ENCODE peak calls at places on chromosome 18, in ten cellular contexts. One of them, this sample, is unnamed.

GRCh38 chr18:61546598-61546997 is 213.4 kb downstream of the CDH20 start:
- DNase-seq in tibial nerve: no peak
- DNase-seq in ovary: no peak
- DNase-seq in A549: no peak
- DNase-seq in sigmoid colon: no peak
- DNase-seq in esophagus squamous epithelium: no peak
- DNase-seq in transverse colon: no peak
- DNase-seq in IMR-90: peak; percentile 86
- DNase-seq in endothelial cell of umbilical vein: peak; percentile 25
- DNase-seq in K562: no peak
- DNase-seq in this sample: no peak

GRCh38 chr18:50313873-50314460 is 26.5 kb upstream of the CXXC1 start:
- DNase-seq in tibial nerve: no peak
- DNase-seq in ovary: no peak
- DNase-seq in A549: no peak
- DNase-seq in sigmoid colon: no peak
- DNase-seq in esophagus squamous epithelium: no peak
- DNase-seq in transverse colon: no peak
- DNase-seq in IMR-90: no peak
- DNase-seq in endothelial cell of umbilical vein: no peak
- DNase-seq in K562: no peak
- DNase-seq in this sample: no peak

GRCh38 chr18:74229005-74229404 is 62.8 kb downstream of the CYB5A start:
- DNase-seq in tibial nerve: no peak
- DNase-seq in ovary: no peak
- DNase-seq in A549: no peak
- DNase-seq in sigmoid colon: no peak
- DNase-seq in esophagus squamous epithelium: no peak
- DNase-seq in transverse colon: no peak
- DNase-seq in IMR-90: no peak
- DNase-seq in endothelial cell of umbilical vein: no peak
- DNase-seq in K562: no peak
- DNase-seq in this sample: peak; percentile 72

GRCh38 chr18:67239826-67240225 is 276.7 kb downstream of the DSEL start:
- DNase-seq in tibial nerve: no peak
- DNase-seq in ovary: no peak
- DNase-seq in A549: no peak
- DNase-seq in sigmoid colon: no peak
- DNase-seq in esophagus squamous epithelium: no peak
- DNase-seq in transverse colon: no peak
- DNase-seq in IMR-90: no peak
- DNase-seq in endothelial cell of umbilical vein: no peak
- DNase-seq in K562: no peak
- DNase-seq in this sample: no peak

GRCh38 chr18:50009772-50010171 is 185.2 kb downstream of the MYO5B start:
- DNase-seq in tibial nerve: no peak
- DNase-seq in ovary: no peak
- DNase-seq in A549: peak; percentile 37
- DNase-seq in sigmoid colon: no peak
- DNase-seq in esophagus squamous epithelium: no peak
- DNase-seq in transverse colon: peak; percentile 71
- DNase-seq in IMR-90: peak; percentile 5
- DNase-seq in endothelial cell of umbilical vein: peak; percentile 40
- DNase-seq in K562: peak; percentile 27
- DNase-seq in this sample: peak; percentile 66

GRCh38 chr18:69102959-69103358 is 297.7 kb upstream of the DOK6 start:
- DNase-seq in tibial nerve: no peak
- DNase-seq in ovary: no peak
- DNase-seq in A549: no peak
- DNase-seq in sigmoid colon: no peak
- DNase-seq in esophagus squamous epithelium: no peak
- DNase-seq in transverse colon: no peak
- DNase-seq in IMR-90: peak; percentile 13
- DNase-seq in endothelial cell of umbilical vein: no peak
- DNase-seq in K562: no peak
- DNase-seq in this sample: no peak

GRCh38 chr18:36176739-36177138 is 10.6 kb upstream of the MOCOS start:
- DNase-seq in tibial nerve: no peak
- DNase-seq in ovary: no peak
- DNase-seq in A549: no peak
- DNase-seq in sigmoid colon: no peak
- DNase-seq in esophagus squamous epithelium: no peak
- DNase-seq in transverse colon: no peak
- DNase-seq in IMR-90: peak; percentile 56
- DNase-seq in endothelial cell of umbilical vein: peak; percentile 87
- DNase-seq in K562: no peak
- DNase-seq in this sample: no peak

GRCh38 chr18:7349181-7349837 is 118.4 kb downstream of the LRRC30 start:
- DNase-seq in tibial nerve: no peak
- DNase-seq in ovary: no peak
- DNase-seq in A549: no peak
- DNase-seq in sigmoid colon: no peak
- DNase-seq in esophagus squamous epithelium: no peak
- DNase-seq in transverse colon: no peak
- DNase-seq in IMR-90: no peak
- DNase-seq in endothelial cell of umbilical vein: no peak
- DNase-seq in K562: no peak
- DNase-seq in this sample: no peak

GRCh38 chr18:23838233-23838632 is 149.0 kb downstream of the LAMA3 start:
- DNase-seq in tibial nerve: no peak
- DNase-seq in ovary: no peak
- DNase-seq in A549: no peak
- DNase-seq in sigmoid colon: no peak
- DNase-seq in esophagus squamous epithelium: no peak
- DNase-seq in transverse colon: no peak
- DNase-seq in IMR-90: no peak
- DNase-seq in endothelial cell of umbilical vein: no peak
- DNase-seq in K562: no peak
- DNase-seq in this sample: no peak

GRCh38 chr18:5584751-5585417 is 41.1 kb upstream of the EPB41L3 start:
- DNase-seq in tibial nerve: no peak
- DNase-seq in ovary: no peak
- DNase-seq in A549: no peak
- DNase-seq in sigmoid colon: no peak
- DNase-seq in esophagus squamous epithelium: no peak
- DNase-seq in transverse colon: no peak
- DNase-seq in IMR-90: peak; percentile 64
- DNase-seq in endothelial cell of umbilical vein: peak; percentile 29
- DNase-seq in K562: no peak
- DNase-seq in this sample: no peak

DNA sequence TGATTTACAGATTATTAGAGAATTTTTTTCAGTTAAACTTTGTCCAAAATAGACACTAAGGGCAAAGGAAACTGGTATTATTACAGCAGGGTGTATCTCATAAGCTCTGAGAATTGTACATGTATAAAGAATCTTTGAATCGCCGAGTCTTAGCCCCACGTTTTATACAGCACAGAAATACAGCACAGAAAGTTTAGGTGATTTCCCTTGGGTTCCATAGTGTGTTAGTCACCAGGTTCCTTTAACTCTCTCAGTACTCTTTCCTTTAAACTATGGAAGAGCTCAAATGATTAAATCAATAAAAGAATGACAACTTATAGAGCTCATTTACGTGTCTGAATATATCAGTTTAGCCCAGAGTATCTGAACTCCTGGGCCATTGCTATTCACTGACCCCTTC is 256.8 kb downstream of the NEDD4L start:
- DNase-seq in tibial nerve: no peak
- DNase-seq in ovary: no peak
- DNase-seq in A549: no peak
- DNase-seq in sigmoid colon: no peak
- DNase-seq in esophagus squamous epithelium: no peak
- DNase-seq in transverse colon: no peak
- DNase-seq in IMR-90: peak; percentile 41
- DNase-seq in endothelial cell of umbilical vein: no peak
- DNase-seq in K562: no peak
- DNase-seq in this sample: no peak
- H3K4me1 ChIP-seq in tibial nerve: no peaks in the 10 kb centered on the region
- H3K4me1 ChIP-seq in ovary: no peaks in the 10 kb centered on the region
- H3K4me1 ChIP-seq in A549: no peaks in the 10 kb centered on the region
- H3K4me1 ChIP-seq in sigmoid colon: peaks cover 20% of the 10 kb centered on the region
- H3K4me1 ChIP-seq in esophagus squamous epithelium: peaks cover 2% of the 10 kb centered on the region
- H3K4me1 ChIP-seq in transverse colon: peaks cover 12% of the 10 kb centered on the region
- H3K4me1 ChIP-seq in IMR-90: peaks cover 5% of the 10 kb centered on the region
- H3K4me1 ChIP-seq in endothelial cell of umbilical vein: no peaks in the 10 kb centered on the region
- H3K4me1 ChIP-seq in K562: no peaks in the 10 kb centered on the region
- H3K4me1 ChIP-seq in this sample: peaks cover 3% of the 10 kb centered on the region

GRCh38 chr18:22346968-22347611 is 70.6 kb downstream of the CTAGE1 start:
- DNase-seq in tibial nerve: no peak
- DNase-seq in ovary: peak; percentile 85
- DNase-seq in A549: no peak
- DNase-seq in sigmoid colon: peak; percentile 71
- DNase-seq in esophagus squamous epithelium: no peak
- DNase-seq in transverse colon: peak; percentile 86
- DNase-seq in IMR-90: peak; percentile 73
- DNase-seq in endothelial cell of umbilical vein: peak; percentile 76
- DNase-seq in K562: peak; percentile 19
- DNase-seq in this sample: peak; percentile 78

GRCh38 chr18:22349317-22349898 is 68.3 kb downstream of the CTAGE1 start:
- DNase-seq in tibial nerve: no peak
- DNase-seq in ovary: peak; percentile 67
- DNase-seq in A549: no peak
- DNase-seq in sigmoid colon: no peak
- DNase-seq in esophagus squamous epithelium: no peak
- DNase-seq in transverse colon: no peak
- DNase-seq in IMR-90: no peak
- DNase-seq in endothelial cell of umbilical vein: peak; percentile 64
- DNase-seq in K562: no peak
- DNase-seq in this sample: no peak

GRCh38 chr18:22348521-22349316 is 69.0 kb downstream of the CTAGE1 start:
- DNase-seq in tibial nerve: no peak
- DNase-seq in ovary: peak; percentile 85
- DNase-seq in A549: peak; percentile 18
- DNase-seq in sigmoid colon: no peak
- DNase-seq in esophagus squamous epithelium: no peak
- DNase-seq in transverse colon: peak; percentile 75
- DNase-seq in IMR-90: peak; percentile 42
- DNase-seq in endothelial cell of umbilical vein: peak; percentile 56
- DNase-seq in K562: no peak
- DNase-seq in this sample: peak; percentile 69

GRCh38 chr18:22347624-22348511 is 69.8 kb downstream of the CTAGE1 start:
- DNase-seq in tibial nerve: no peak
- DNase-seq in ovary: peak; percentile 40
- DNase-seq in A549: no peak
- DNase-seq in sigmoid colon: no peak
- DNase-seq in esophagus squamous epithelium: no peak
- DNase-seq in transverse colon: peak; percentile 42
- DNase-seq in IMR-90: peak; percentile 16
- DNase-seq in endothelial cell of umbilical vein: peak; percentile 63
- DNase-seq in K562: no peak
- DNase-seq in this sample: peak; percentile 26

DNA sequence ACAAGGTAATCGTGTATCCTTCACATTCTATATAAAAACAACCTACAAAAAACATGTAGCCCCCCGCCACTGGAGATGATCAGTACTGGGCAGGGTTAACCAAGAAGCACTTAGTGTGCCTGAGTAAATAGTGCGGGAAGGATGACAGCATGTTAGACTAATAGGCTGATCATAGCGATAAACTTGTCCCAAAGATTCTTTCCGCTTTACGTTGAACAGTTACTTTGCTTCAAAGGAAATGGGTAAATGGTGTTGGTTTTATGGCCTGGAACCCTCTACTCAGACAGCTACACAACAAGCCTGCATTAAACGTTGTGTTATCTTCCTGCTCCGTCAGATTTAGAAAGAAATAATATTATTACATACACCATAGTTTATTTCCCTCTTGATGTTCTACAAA is 67.7 kb downstream of the CTAGE1 start:
- DNase-seq in tibial nerve: no peak
- DNase-seq in ovary: no peak
- DNase-seq in A549: no peak
- DNase-seq in sigmoid colon: no peak
- DNase-seq in esophagus squamous epithelium: no peak
- DNase-seq in transverse colon: no peak
- DNase-seq in IMR-90: no peak
- DNase-seq in endothelial cell of umbilical vein: peak; percentile 80
- DNase-seq in K562: no peak
- DNase-seq in this sample: no peak
- H3K27ac ChIP-seq in tibial nerve: peak overlapping the region; percentile 17
- H3K27ac ChIP-seq in ovary: peak overlapping the region; percentile 26
- H3K27ac ChIP-seq in A549: no peak overlapping the region
- H3K27ac ChIP-seq in sigmoid colon: peak overlapping the region; percentile 79
- H3K27ac ChIP-seq in esophagus squamous epithelium: no peak overlapping the region
- H3K27ac ChIP-seq in transverse colon: no peak overlapping the region
- H3K27ac ChIP-seq in IMR-90: no peak overlapping the region
- H3K27ac ChIP-seq in endothelial cell of umbilical vein: peak overlapping the region; percentile 67
- H3K27ac ChIP-seq in K562: no peak overlapping the region
- H3K27ac ChIP-seq in this sample: no peak overlapping the region

GRCh38 chr18:58452392-58453166 is 176.3 kb downstream of the ALPK2 start:
- DNase-seq in tibial nerve: no peak
- DNase-seq in ovary: no peak
- DNase-seq in A549: no peak
- DNase-seq in sigmoid colon: no peak
- DNase-seq in esophagus squamous epithelium: no peak
- DNase-seq in transverse colon: no peak
- DNase-seq in IMR-90: no peak
- DNase-seq in endothelial cell of umbilical vein: no peak
- DNase-seq in K562: no peak
- DNase-seq in this sample: no peak

GRCh38 chr18:58453167-58453804 is 175.6 kb downstream of the ALPK2 start:
- DNase-seq in tibial nerve: no peak
- DNase-seq in ovary: no peak
- DNase-seq in A549: no peak
- DNase-seq in sigmoid colon: no peak
- DNase-seq in esophagus squamous epithelium: no peak
- DNase-seq in transverse colon: no peak
- DNase-seq in IMR-90: no peak
- DNase-seq in endothelial cell of umbilical vein: no peak
- DNase-seq in K562: no peak
- DNase-seq in this sample: no peak

GRCh38 chr18:58455318-58455950 is 173.5 kb downstream of the ALPK2 start:
- DNase-seq in tibial nerve: no peak
- DNase-seq in ovary: no peak
- DNase-seq in A549: no peak
- DNase-seq in sigmoid colon: no peak
- DNase-seq in esophagus squamous epithelium: no peak
- DNase-seq in transverse colon: no peak
- DNase-seq in IMR-90: no peak
- DNase-seq in endothelial cell of umbilical vein: no peak
- DNase-seq in K562: no peak
- DNase-seq in this sample: peak; percentile 18

GRCh38 chr18:58454406-58455061 is 174.4 kb downstream of the ALPK2 start:
- DNase-seq in tibial nerve: no peak
- DNase-seq in ovary: no peak
- DNase-seq in A549: no peak
- DNase-seq in sigmoid colon: no peak
- DNase-seq in esophagus squamous epithelium: no peak
- DNase-seq in transverse colon: no peak
- DNase-seq in IMR-90: no peak
- DNase-seq in endothelial cell of umbilical vein: no peak
- DNase-seq in K562: no peak
- DNase-seq in this sample: no peak

GRCh38 chr18:58453913-58454317 is 175.0 kb downstream of the ALPK2 start:
- DNase-seq in tibial nerve: no peak
- DNase-seq in ovary: no peak
- DNase-seq in A549: no peak
- DNase-seq in sigmoid colon: no peak
- DNase-seq in esophagus squamous epithelium: no peak
- DNase-seq in transverse colon: no peak
- DNase-seq in IMR-90: no peak
- DNase-seq in endothelial cell of umbilical vein: no peak
- DNase-seq in K562: no peak
- DNase-seq in this sample: no peak
- TF ChIP-seq POLR2A in tibial nerve: no peak
- TF ChIP-seq POLR2A in ovary: no peak
- TF ChIP-seq POLR2A in A549: no peak
- TF ChIP-seq POLR2A in sigmoid colon: no peak
- TF ChIP-seq POLR2A in esophagus squamous epithelium: no peak
- TF ChIP-seq POLR2A in transverse colon: no peak
- TF ChIP-seq POLR2A in IMR-90: no peak
- TF ChIP-seq POLR2A in endothelial cell of umbilical vein: no peak
- TF ChIP-seq POLR2A in K562: no peak
- TF ChIP-seq POLR2A in this sample: no peak

GRCh38 chr18:424071-424868 is 76.2 kb downstream of the COLEC12 start:
- DNase-seq in tibial nerve: no peak
- DNase-seq in ovary: no peak
- DNase-seq in A549: no peak
- DNase-seq in sigmoid colon: no peak
- DNase-seq in esophagus squamous epithelium: no peak
- DNase-seq in transverse colon: no peak
- DNase-seq in IMR-90: no peak
- DNase-seq in endothelial cell of umbilical vein: peak; percentile 92
- DNase-seq in K562: no peak
- DNase-seq in this sample: no peak
- H3K4me1 ChIP-seq in tibial nerve: peaks cover 28% of the 10 kb centered on the region
- H3K4me1 ChIP-seq in ovary: no peaks in the 10 kb centered on the region
- H3K4me1 ChIP-seq in A549: no peaks in the 10 kb centered on the region
- H3K4me1 ChIP-seq in sigmoid colon: peaks cover 17% of the 10 kb centered on the region
- H3K4me1 ChIP-seq in esophagus squamous epithelium: no peaks in the 10 kb centered on the region
- H3K4me1 ChIP-seq in transverse colon: no peaks in the 10 kb centered on the region
- H3K4me1 ChIP-seq in IMR-90: peaks cover 10% of the 10 kb centered on the region
- H3K4me1 ChIP-seq in endothelial cell of umbilical vein: peaks cover 34% of the 10 kb centered on the region
- H3K4me1 ChIP-seq in K562: no peaks in the 10 kb centered on the region
- H3K4me1 ChIP-seq in this sample: peaks cover 18% of the 10 kb centered on the region

This sample was measured in body of pancreas.